ENCODE peak calls at places on chromosomes 7 and 10, in five cellular contexts. Y is fibroblast of the aortic adventitia, S is colonic mucosa, K is fibroblast of villous mesenchyme, J is AG10803. V is an unnamed sample.
A peak's percentile ranks its signal among the peaks of the same experiment; 100 is the strongest.

GRCh38 chr10:104317195-104318095 is 20.8 kb downstream of the ITPRIP start:
- DNase-seq in Y (peak; percentile 90), S (no peak), K (peak; percentile 94), J (peak; percentile 86), V (no peak)

GRCh38 chr7:33757563-33758165 is 147.7 kb upstream of the BMPER start:
- DNase-seq in Y (peak; percentile 76), S (peak; percentile 42), K (peak; percentile 63), J (peak; percentile 57), V (peak; percentile 47)

GRCh38 chr10:45373783-45374450 is at the start of gene ALOX5:
- DNase-seq in Y (no peak), S (peak; percentile 80), K (no peak), J (no peak), V (no peak)

GRCh38 chr7:121081327-121081936 is 92.9 kb downstream of the CPED1 start:
- DNase-seq in Y (peak; percentile 91), S (no peak), K (peak; percentile 91), J (peak; percentile 82), V (peak; percentile 47)

GRCh38 chr10:93420091-93420490 is 62.0 kb downstream of the MYOF start:
- DNase-seq in Y (no peak), S (no peak), K (peak; percentile 52), J (peak; percentile 86), V (no peak)

GRCh38 chr10:51524041-51524440 is 175.4 kb downstream of the CSTF2T start:
- DNase-seq in Y (peak; percentile 32), S (no peak), K (peak; percentile 5), J (peak; percentile 61), V (no peak)

GRCh38 chr7:115844857-115845256 is 185.7 kb downstream of the TFEC start:
- DNase-seq in Y (peak; percentile 59), S (no peak), K (no peak), J (no peak), V (no peak)

GRCh38 chr10:102631525-102632393 is 12.5 kb upstream of the TRIM8 start:
- DNase-seq in Y (no peak), S (no peak), K (no peak), J (no peak), V (no peak)

GRCh38 chr7:81155654-81156373 is 237.0 kb upstream of the SEMA3C start:
- DNase-seq in Y (no peak), S (no peak), K (no peak), J (no peak), V (no peak)

GRCh38 chr7:34198089-34198686 is 292.8 kb downstream of the BMPER start:
- DNase-seq in Y (peak; percentile 10), S (no peak), K (no peak), J (no peak), V (no peak)

GRCh38 chr10:42684517-42684916 is 46.1 kb upstream of the ZNF33B start:
- DNase-seq in Y (no peak), S (no peak), K (no peak), J (no peak), V (no peak)

GRCh38 chr10:85379338-85379737 is 987.3 kb downstream of the GRID1 start:
- DNase-seq in Y (no peak), S (no peak), K (no peak), J (no peak), V (no peak)

GRCh38 chr10:85377009-85377408 is 989.6 kb downstream of the GRID1 start:
- DNase-seq in Y (no peak), S (no peak), K (no peak), J (no peak), V (no peak)
- H3K4me3 ChIP-seq in Y (no peak overlapping the region), S (no peak overlapping the region), K (no peak overlapping the region), J (no peak overlapping the region), V (no peak overlapping the region)

GRCh38 chr10:119540038-119540437 is 2.5 kb downstream of the RGS10 start:
- DNase-seq in Y (no peak), S (no peak), K (no peak), J (no peak), V (no peak)

GRCh38 chr10:119541046-119541445 is 1.5 kb downstream of the RGS10 start:
- DNase-seq in Y (peak; percentile 68), S (no peak), K (no peak), J (peak; percentile 61), V (no peak)

GRCh38 chr10:119537953-119538630 is 4.4 kb downstream of the RGS10 start:
- DNase-seq in Y (no peak), S (no peak), K (no peak), J (no peak), V (no peak)

GRCh38 chr10:119539359-119539651 is 3.2 kb downstream of the RGS10 start:
- DNase-seq in Y (no peak), S (peak; percentile 52), K (no peak), J (no peak), V (no peak)

DNA sequence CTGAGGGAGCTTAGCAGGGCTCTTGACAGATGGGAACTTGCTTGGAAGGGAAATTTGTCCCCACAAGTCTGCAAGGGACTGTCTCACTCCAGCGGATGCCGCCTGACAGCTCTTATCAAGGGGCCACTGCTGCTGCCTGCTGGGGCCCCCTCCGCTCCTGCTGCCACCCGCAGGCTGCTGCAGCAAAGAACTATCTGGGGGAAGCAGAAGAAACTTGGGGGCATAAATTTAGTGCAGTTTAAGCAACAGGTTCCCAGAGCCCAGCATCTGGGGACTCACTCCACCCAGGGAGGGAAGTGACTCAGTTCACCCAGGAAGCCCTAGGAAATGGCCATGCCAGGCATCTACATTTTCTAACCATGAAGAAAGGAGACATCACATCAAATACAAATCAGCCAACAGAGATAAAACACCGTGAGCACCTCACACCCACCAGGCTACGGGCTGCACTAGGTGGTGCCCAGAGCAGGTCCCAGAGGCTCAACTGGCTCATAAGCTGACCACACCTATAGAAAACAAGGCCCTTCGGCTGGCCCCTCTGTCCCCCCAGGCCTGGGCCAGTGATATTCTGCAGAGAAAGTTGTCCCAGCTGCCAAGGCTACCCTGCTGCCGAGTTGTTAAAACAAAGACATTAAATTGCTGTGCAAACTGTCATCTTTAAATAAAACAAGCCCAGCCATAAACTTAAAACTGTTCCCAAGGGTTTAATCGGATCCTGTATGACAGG is 3.7 kb downstream of the RGS10 start:
- DNase-seq in Y (no peak), S (no peak), K (no peak), J (no peak), V (no peak)
- TF ChIP-seq CTCF in Y (no peak), S (no peak), K (no peak), J (no peak), V (no peak)

DNA sequence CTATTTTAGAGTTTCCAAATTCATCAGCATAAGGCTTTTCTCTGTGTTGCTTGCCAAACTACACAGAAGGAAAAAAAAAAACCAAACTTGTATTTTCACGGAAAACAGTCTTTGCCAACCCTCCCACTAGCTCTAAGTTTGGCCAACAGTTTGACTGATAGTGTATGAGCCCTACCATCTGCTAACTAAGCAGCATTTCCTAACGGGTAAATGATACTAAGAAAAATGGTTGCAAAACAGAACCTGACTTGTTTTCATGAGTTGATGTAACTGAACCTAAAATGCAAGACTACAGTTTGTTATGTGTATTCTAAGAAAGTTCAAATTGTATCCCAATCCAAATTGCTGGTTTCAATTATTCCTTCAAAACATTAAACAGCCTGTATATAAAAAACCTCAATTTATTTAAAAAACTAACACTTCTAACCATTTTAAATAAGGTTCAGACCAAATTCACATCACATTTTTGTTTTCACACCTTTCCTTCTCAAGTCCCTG is 80.8 kb downstream of the LRRC17 start:
- DNase-seq in Y (peak; percentile 98), S (no peak), K (peak; percentile 88), J (peak; percentile 83), V (peak; percentile 63)
- H3K4me3 ChIP-seq in Y (no peak overlapping the region), S (no peak overlapping the region), K (no peak overlapping the region), J (no peak overlapping the region), V (no peak overlapping the region)

GRCh38 chr7:42691030-42691639 is 220.7 kb downstream of the C7orf25 start:
- DNase-seq in Y (peak; percentile 77), S (peak; percentile 27), K (peak; percentile 72), J (peak; percentile 71), V (peak; percentile 52)
- TF ChIP-seq CTCF in Y (peak; percentile 77), S (no peak), K (peak; percentile 77), J (peak; percentile 78), V (peak; percentile 71)

DNA sequence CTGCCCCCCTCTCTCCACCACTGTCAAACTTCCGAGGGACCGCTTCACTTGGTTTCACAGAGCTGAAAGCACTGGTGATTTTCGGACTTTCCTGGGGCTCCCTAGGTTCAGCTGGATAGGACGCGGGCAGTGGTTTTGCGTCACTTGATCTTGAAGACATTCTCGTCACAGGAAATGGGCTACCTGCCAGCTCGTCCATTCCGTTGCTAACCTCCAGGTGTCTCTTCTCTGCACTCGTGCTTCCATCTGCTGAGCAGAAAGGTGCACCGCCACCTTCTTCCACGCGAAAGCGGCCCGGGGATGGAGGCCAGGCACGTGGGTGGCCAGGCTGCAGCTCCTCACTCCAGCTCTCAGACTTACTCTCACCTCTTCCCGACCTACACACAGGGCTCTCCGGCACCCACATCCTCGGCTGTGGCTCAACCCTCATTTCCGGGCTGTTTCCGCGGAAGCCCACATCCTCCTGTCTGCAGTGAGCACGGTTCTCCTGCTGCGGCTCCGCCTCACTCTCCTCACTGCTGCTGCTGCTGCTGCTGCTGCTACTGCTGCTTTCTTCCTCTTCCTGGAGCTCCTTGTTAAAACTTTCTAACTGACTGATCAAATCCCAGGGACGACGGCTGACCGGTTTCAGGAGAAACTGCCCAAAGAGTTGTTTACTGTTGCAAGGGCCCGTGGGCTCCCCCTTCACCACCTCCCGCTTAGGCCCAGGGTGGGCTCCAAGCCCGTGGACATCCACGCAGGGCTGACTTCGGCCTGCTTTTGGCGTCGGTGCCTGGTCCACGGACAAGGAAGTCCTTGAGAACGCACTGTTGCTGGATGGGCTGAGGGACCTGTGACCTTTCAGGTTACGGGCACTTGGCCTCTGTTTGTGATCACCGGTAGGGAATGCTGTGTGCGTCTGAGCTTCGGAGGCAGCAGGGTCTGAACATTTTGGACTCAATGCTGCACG is 32.1 kb downstream of the JCAD start:
- DNase-seq in Y (no peak), S (peak; percentile 45), K (no peak), J (no peak), V (no peak)
- H3K4me3 ChIP-seq in Y (no peak overlapping the region), S (peak overlapping the region; percentile 1), K (no peak overlapping the region), J (no peak overlapping the region), V (no peak overlapping the region)

DNA sequence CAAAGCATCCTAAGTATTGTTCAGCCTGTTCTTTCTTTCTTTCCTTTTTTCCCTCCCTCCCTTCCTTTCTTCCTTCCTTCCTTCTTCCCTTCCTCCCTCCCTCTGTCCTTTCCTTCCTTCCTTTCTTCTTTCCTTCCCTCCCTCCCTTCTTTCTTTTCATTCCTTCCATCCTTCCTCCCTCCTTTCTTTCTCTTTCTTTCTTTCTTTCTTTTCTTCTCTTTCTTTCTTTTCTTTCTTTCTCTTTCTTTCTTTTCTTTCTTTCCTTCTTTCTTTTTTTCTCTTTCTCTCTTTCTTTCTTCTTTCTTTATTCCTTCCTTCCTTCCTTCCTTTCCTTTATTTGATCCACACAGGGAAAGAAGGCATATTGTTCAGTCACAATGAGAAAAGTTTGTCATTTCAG is 21.2 kb downstream of the PNLIP start:
- DNase-seq in Y (no peak), S (no peak), K (no peak), J (no peak), V (no peak)
- TF ChIP-seq CTCF in Y (no peak), S (no peak), K (no peak), J (no peak), V (no peak)

V was measured in astrocyte of the cerebellum.